ENCODE peak calls at places on chromosomes 16 and 17, in six cellular contexts. One of them, this sample, is unnamed.

GRCh38 chr16:11403534-11403795 is 58.2 kb downstream of the RMI2 start:
- DNase-seq in dorsolateral prefrontal cortex: no peak
- DNase-seq in A549: no peak
- DNase-seq in epithelial cell of prostate: no peak
- DNase-seq in transverse colon: no peak
- DNase-seq in mammary epithelial cell: no peak
- DNase-seq in this sample: no peak

GRCh38 chr16:48182979-48183537 is 27.3 kb upstream of the ABCC12 start:
- DNase-seq in dorsolateral prefrontal cortex: no peak
- DNase-seq in A549: no peak
- DNase-seq in epithelial cell of prostate: no peak
- DNase-seq in transverse colon: no peak
- DNase-seq in mammary epithelial cell: no peak
- DNase-seq in this sample: no peak

GRCh38 chr17:50072130-50072529 is 16.2 kb downstream of the ITGA3 start:
- DNase-seq in dorsolateral prefrontal cortex: no peak
- DNase-seq in A549: no peak
- DNase-seq in epithelial cell of prostate: no peak
- DNase-seq in transverse colon: no peak
- DNase-seq in mammary epithelial cell: no peak
- DNase-seq in this sample: no peak

GRCh38 chr16:4264546-4264945 is 8.3 kb downstream of the TFAP4 start:
- DNase-seq in dorsolateral prefrontal cortex: no peak
- DNase-seq in A549: no peak
- DNase-seq in epithelial cell of prostate: no peak
- DNase-seq in transverse colon: peak; percentile 17
- DNase-seq in mammary epithelial cell: no peak
- DNase-seq in this sample: no peak

GRCh38 chr17:17877548-17878358 is 41.0 kb upstream of the SREBF1 start:
- DNase-seq in dorsolateral prefrontal cortex: peak; percentile 57
- DNase-seq in A549: no peak
- DNase-seq in epithelial cell of prostate: no peak
- DNase-seq in transverse colon: peak; percentile 55
- DNase-seq in mammary epithelial cell: no peak
- DNase-seq in this sample: peak; percentile 89

GRCh38 chr16:56349711-56350161 is 75.6 kb downstream of the AMFR start:
- DNase-seq in dorsolateral prefrontal cortex: no peak
- DNase-seq in A549: no peak
- DNase-seq in epithelial cell of prostate: no peak
- DNase-seq in transverse colon: no peak
- DNase-seq in mammary epithelial cell: no peak
- DNase-seq in this sample: no peak

GRCh38 chr16:4052801-4053662 is 63.2 kb downstream of the ADCY9 start:
- DNase-seq in dorsolateral prefrontal cortex: peak; percentile 79
- DNase-seq in A549: no peak
- DNase-seq in epithelial cell of prostate: peak; percentile 60
- DNase-seq in transverse colon: peak; percentile 69
- DNase-seq in mammary epithelial cell: peak; percentile 83
- DNase-seq in this sample: no peak

GRCh38 chr16:57564571-57565270 is 22.3 kb downstream of the ADGRG5 start:
- DNase-seq in dorsolateral prefrontal cortex: no peak
- DNase-seq in A549: no peak
- DNase-seq in epithelial cell of prostate: no peak
- DNase-seq in transverse colon: no peak
- DNase-seq in mammary epithelial cell: peak; percentile 10
- DNase-seq in this sample: no peak

GRCh38 chr16:53581784-53582183 is 78.8 kb upstream of the AKTIP start:
- DNase-seq in dorsolateral prefrontal cortex: no peak
- DNase-seq in A549: no peak
- DNase-seq in epithelial cell of prostate: no peak
- DNase-seq in transverse colon: no peak
- DNase-seq in mammary epithelial cell: no peak
- DNase-seq in this sample: no peak

GRCh38 chr17:17191346-17191792 is 14.8 kb downstream of the PLD6 start:
- DNase-seq in dorsolateral prefrontal cortex: no peak
- DNase-seq in A549: no peak
- DNase-seq in epithelial cell of prostate: no peak
- DNase-seq in transverse colon: no peak
- DNase-seq in mammary epithelial cell: no peak
- DNase-seq in this sample: no peak

GRCh38 chr17:48444531-48445247 is 14.7 kb upstream of the SKAP1 start:
- DNase-seq in dorsolateral prefrontal cortex: no peak
- DNase-seq in A549: no peak
- DNase-seq in epithelial cell of prostate: no peak
- DNase-seq in transverse colon: no peak
- DNase-seq in mammary epithelial cell: no peak
- DNase-seq in this sample: no peak

GRCh38 chr16:65123846-65124513 is 2.1 kb upstream of the CDH11 start:
- DNase-seq in dorsolateral prefrontal cortex: no peak
- DNase-seq in A549: no peak
- DNase-seq in epithelial cell of prostate: no peak
- DNase-seq in transverse colon: no peak
- DNase-seq in mammary epithelial cell: no peak
- DNase-seq in this sample: no peak

GRCh38 chr17:62681939-62682381 is 54.5 kb downstream of the MRC2 start:
- DNase-seq in dorsolateral prefrontal cortex: peak; percentile 30
- DNase-seq in A549: no peak
- DNase-seq in epithelial cell of prostate: no peak
- DNase-seq in transverse colon: no peak
- DNase-seq in mammary epithelial cell: no peak
- DNase-seq in this sample: no peak

GRCh38 chr17:11511696-11512095 is 86.6 kb upstream of the DNAH9 start:
- DNase-seq in dorsolateral prefrontal cortex: no peak
- DNase-seq in A549: no peak
- DNase-seq in epithelial cell of prostate: no peak
- DNase-seq in transverse colon: peak; percentile 58
- DNase-seq in mammary epithelial cell: no peak
- DNase-seq in this sample: peak; percentile 42

GRCh38 chr16:9139965-9140364 is 48.5 kb downstream of the HAPSTR1 start:
- DNase-seq in dorsolateral prefrontal cortex: peak; percentile 50
- DNase-seq in A549: no peak
- DNase-seq in epithelial cell of prostate: no peak
- DNase-seq in transverse colon: no peak
- DNase-seq in mammary epithelial cell: peak; percentile 30
- DNase-seq in this sample: no peak

GRCh38 chr16:57899771-57900661 is 70.9 kb downstream of the CNGB1 start:
- DNase-seq in dorsolateral prefrontal cortex: peak; percentile 83
- DNase-seq in A549: peak; percentile 66
- DNase-seq in epithelial cell of prostate: no peak
- DNase-seq in transverse colon: peak; percentile 76
- DNase-seq in mammary epithelial cell: peak; percentile 42
- DNase-seq in this sample: peak; percentile 81

GRCh38 chr17:63275318-63275967 is 170.7 kb downstream of the CYB561 start:
- DNase-seq in dorsolateral prefrontal cortex: no peak
- DNase-seq in A549: peak; percentile 82
- DNase-seq in epithelial cell of prostate: peak; percentile 93
- DNase-seq in transverse colon: no peak
- DNase-seq in mammary epithelial cell: peak; percentile 97
- DNase-seq in this sample: no peak

GRCh38 chr17:66632716-66633115 is 202.2 kb upstream of the CACNG5 start:
- DNase-seq in dorsolateral prefrontal cortex: no peak
- DNase-seq in A549: no peak
- DNase-seq in epithelial cell of prostate: no peak
- DNase-seq in transverse colon: no peak
- DNase-seq in mammary epithelial cell: no peak
- DNase-seq in this sample: no peak

GRCh38 chr16:28990375-28991040 is 5.7 kb downstream of the LAT start:
- DNase-seq in dorsolateral prefrontal cortex: no peak
- DNase-seq in A549: no peak
- DNase-seq in epithelial cell of prostate: no peak
- DNase-seq in transverse colon: no peak
- DNase-seq in mammary epithelial cell: no peak
- DNase-seq in this sample: no peak

GRCh38 chr17:14926526-14927122 is 338.5 kb downstream of the PMP22 start:
- DNase-seq in dorsolateral prefrontal cortex: peak; percentile 52
- DNase-seq in A549: peak; percentile 36
- DNase-seq in epithelial cell of prostate: peak; percentile 22
- DNase-seq in transverse colon: peak; percentile 26
- DNase-seq in mammary epithelial cell: peak; percentile 40
- DNase-seq in this sample: peak; percentile 42

GRCh38 chr16:27472091-27473020 is 70.4 kb downstream of the IL21R start:
- DNase-seq in dorsolateral prefrontal cortex: no peak
- DNase-seq in A549: no peak
- DNase-seq in epithelial cell of prostate: no peak
- DNase-seq in transverse colon: no peak
- DNase-seq in mammary epithelial cell: no peak
- DNase-seq in this sample: no peak

GRCh38 chr17:50260501-50260911 is 13.8 kb upstream of the TMEM92 start:
- DNase-seq in dorsolateral prefrontal cortex: no peak
- DNase-seq in A549: no peak
- DNase-seq in epithelial cell of prostate: no peak
- DNase-seq in transverse colon: no peak
- DNase-seq in mammary epithelial cell: no peak
- DNase-seq in this sample: no peak

GRCh38 chr17:4229627-4230026 is 34.2 kb downstream of the ANKFY1 start:
- DNase-seq in dorsolateral prefrontal cortex: peak; percentile 36
- DNase-seq in A549: no peak
- DNase-seq in epithelial cell of prostate: no peak
- DNase-seq in transverse colon: peak; percentile 33
- DNase-seq in mammary epithelial cell: peak; percentile 75
- DNase-seq in this sample: no peak

GRCh38 chr17:8121531-8122390 is 2.1 kb downstream of the HES7 start:
- DNase-seq in dorsolateral prefrontal cortex: peak; percentile 53
- DNase-seq in A549: peak; percentile 78
- DNase-seq in epithelial cell of prostate: no peak
- DNase-seq in transverse colon: peak; percentile 67
- DNase-seq in mammary epithelial cell: peak; percentile 73
- DNase-seq in this sample: no peak
- H3K27ac ChIP-seq in dorsolateral prefrontal cortex: no peak overlapping the region
- H3K27ac ChIP-seq in A549: peak overlapping the region; percentile 61
- H3K27ac ChIP-seq in epithelial cell of prostate: peak overlapping the region; percentile 94
- H3K27ac ChIP-seq in transverse colon: no peak overlapping the region
- H3K27ac ChIP-seq in mammary epithelial cell: no peak overlapping the region
- H3K27ac ChIP-seq in this sample: no peak overlapping the region

GRCh38 chr16:73739049-73739769 is 557.4 kb upstream of the PSMD7 start:
- DNase-seq in dorsolateral prefrontal cortex: no peak
- DNase-seq in A549: no peak
- DNase-seq in epithelial cell of prostate: peak; percentile 27
- DNase-seq in transverse colon: no peak
- DNase-seq in mammary epithelial cell: peak; percentile 41
- DNase-seq in this sample: no peak
- H3K27ac ChIP-seq in dorsolateral prefrontal cortex: no peak overlapping the region
- H3K27ac ChIP-seq in A549: no peak overlapping the region
- H3K27ac ChIP-seq in epithelial cell of prostate: peak overlapping the region; percentile 39
- H3K27ac ChIP-seq in transverse colon: no peak overlapping the region
- H3K27ac ChIP-seq in mammary epithelial cell: no peak overlapping the region
- H3K27ac ChIP-seq in this sample: no peak overlapping the region

GRCh38 chr17:6257339-6257738 is 177.6 kb downstream of the AIPL1 start:
- DNase-seq in dorsolateral prefrontal cortex: no peak
- DNase-seq in A549: no peak
- DNase-seq in epithelial cell of prostate: no peak
- DNase-seq in transverse colon: no peak
- DNase-seq in mammary epithelial cell: no peak
- DNase-seq in this sample: no peak

GRCh38 chr17:6254036-6254435 is 180.9 kb downstream of the AIPL1 start:
- DNase-seq in dorsolateral prefrontal cortex: no peak
- DNase-seq in A549: no peak
- DNase-seq in epithelial cell of prostate: no peak
- DNase-seq in transverse colon: no peak
- DNase-seq in mammary epithelial cell: no peak
- DNase-seq in this sample: no peak

GRCh38 chr17:6249747-6250146 is 179.6 kb downstream of the WSCD1 start:
- DNase-seq in dorsolateral prefrontal cortex: no peak
- DNase-seq in A549: no peak
- DNase-seq in epithelial cell of prostate: no peak
- DNase-seq in transverse colon: no peak
- DNase-seq in mammary epithelial cell: no peak
- DNase-seq in this sample: no peak

GRCh38 chr17:6259899-6260298 is 175.0 kb downstream of the AIPL1 start:
- DNase-seq in dorsolateral prefrontal cortex: no peak
- DNase-seq in A549: no peak
- DNase-seq in epithelial cell of prostate: no peak
- DNase-seq in transverse colon: no peak
- DNase-seq in mammary epithelial cell: no peak
- DNase-seq in this sample: no peak

DNA sequence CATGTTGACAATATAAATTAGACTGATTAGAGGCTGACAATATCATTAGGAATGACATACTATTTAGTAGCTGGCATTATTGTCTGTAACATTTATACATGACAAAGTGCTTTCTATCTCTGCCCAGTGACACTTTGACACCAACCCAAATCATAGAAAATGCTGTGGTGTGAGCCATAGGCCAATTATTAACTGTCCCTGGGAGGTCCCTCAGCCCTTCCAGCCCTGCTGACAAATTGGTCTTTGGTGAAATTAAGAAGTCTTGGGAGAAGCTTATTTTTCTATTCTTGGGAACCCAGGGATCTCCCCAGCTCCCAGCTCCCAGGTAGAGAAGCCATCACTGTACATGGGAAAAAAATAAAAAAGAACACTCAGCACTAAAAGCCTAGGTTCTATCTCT is 179.6 kb downstream of the AIPL1 start:
- DNase-seq in dorsolateral prefrontal cortex: no peak
- DNase-seq in A549: no peak
- DNase-seq in epithelial cell of prostate: no peak
- DNase-seq in transverse colon: no peak
- DNase-seq in mammary epithelial cell: no peak
- DNase-seq in this sample: no peak
- H3K27ac ChIP-seq in dorsolateral prefrontal cortex: no peak overlapping the region
- H3K27ac ChIP-seq in A549: no peak overlapping the region
- H3K27ac ChIP-seq in epithelial cell of prostate: no peak overlapping the region
- H3K27ac ChIP-seq in transverse colon: no peak overlapping the region
- H3K27ac ChIP-seq in mammary epithelial cell: no peak overlapping the region
- H3K27ac ChIP-seq in this sample: no peak overlapping the region

GRCh38 chr17:37796081-37796480 is 51.2 kb upstream of the HNF1B start:
- DNase-seq in dorsolateral prefrontal cortex: no peak
- DNase-seq in A549: no peak
- DNase-seq in epithelial cell of prostate: no peak
- DNase-seq in transverse colon: no peak
- DNase-seq in mammary epithelial cell: no peak
- DNase-seq in this sample: no peak

GRCh38 chr17:37790153-37790552 is 45.3 kb upstream of the HNF1B start:
- DNase-seq in dorsolateral prefrontal cortex: no peak
- DNase-seq in A549: no peak
- DNase-seq in epithelial cell of prostate: no peak
- DNase-seq in transverse colon: no peak
- DNase-seq in mammary epithelial cell: no peak
- DNase-seq in this sample: no peak

GRCh38 chr17:37791985-37792384 is 47.1 kb upstream of the HNF1B start:
- DNase-seq in dorsolateral prefrontal cortex: no peak
- DNase-seq in A549: no peak
- DNase-seq in epithelial cell of prostate: no peak
- DNase-seq in transverse colon: no peak
- DNase-seq in mammary epithelial cell: no peak
- DNase-seq in this sample: no peak

GRCh38 chr17:37791434-37791833 is 46.6 kb upstream of the HNF1B start:
- DNase-seq in dorsolateral prefrontal cortex: no peak
- DNase-seq in A549: peak; percentile 35
- DNase-seq in epithelial cell of prostate: no peak
- DNase-seq in transverse colon: peak; percentile 37
- DNase-seq in mammary epithelial cell: peak; percentile 4
- DNase-seq in this sample: peak; percentile 30

DNA sequence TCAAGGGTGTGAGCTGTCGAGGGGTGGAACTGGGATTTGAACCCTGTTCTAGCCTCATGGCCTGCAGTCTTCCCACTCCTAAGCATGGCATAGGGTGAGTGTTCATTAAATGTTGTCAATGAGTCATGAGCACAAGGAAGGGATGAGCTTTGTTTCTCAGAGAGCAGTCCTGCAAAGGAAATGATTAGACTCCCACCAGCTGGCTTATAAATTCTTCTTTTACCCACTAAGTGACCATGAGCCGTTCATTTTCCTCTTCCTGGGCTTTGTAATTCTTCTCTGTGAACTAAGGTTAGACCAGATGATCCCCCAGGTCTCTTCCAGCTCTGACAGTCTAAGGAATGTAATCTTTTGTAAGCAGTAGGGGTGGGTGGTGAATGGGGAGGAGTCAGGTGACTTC is 47.9 kb upstream of the HNF1B start:
- DNase-seq in dorsolateral prefrontal cortex: no peak
- DNase-seq in A549: no peak
- DNase-seq in epithelial cell of prostate: no peak
- DNase-seq in transverse colon: no peak
- DNase-seq in mammary epithelial cell: peak; percentile 20
- DNase-seq in this sample: no peak
- H3K27ac ChIP-seq in dorsolateral prefrontal cortex: no peak overlapping the region
- H3K27ac ChIP-seq in A549: no peak overlapping the region
- H3K27ac ChIP-seq in epithelial cell of prostate: no peak overlapping the region
- H3K27ac ChIP-seq in transverse colon: no peak overlapping the region
- H3K27ac ChIP-seq in mammary epithelial cell: no peak overlapping the region
- H3K27ac ChIP-seq in this sample: no peak overlapping the region